ENCODE peak calls at places on chromosomes 12 and 14, in five cellular contexts. One of them, this sample, is unnamed.

GRCh38 chr14:89340200-89340667 is 76.8 kb downstream of the FOXN3 start:
- DNase-seq in IMR-90: peak
- DNase-seq in left ventricle myocardium inferior: no peak
- DNase-seq in tibial nerve: no peak
- DNase-seq in lower leg skin: no peak
- DNase-seq in this sample: peak

GRCh38 chr14:100586520-100587247 is 533 bp downstream of the BEGAIN start:
- DNase-seq in IMR-90: no peak
- DNase-seq in left ventricle myocardium inferior: peak
- DNase-seq in tibial nerve: no peak
- DNase-seq in lower leg skin: peak
- DNase-seq in this sample: no peak

GRCh38 chr12:100267603-100268281 is 765 bp downstream of the SCYL2 start:
- DNase-seq in IMR-90: peak
- DNase-seq in left ventricle myocardium inferior: no peak
- DNase-seq in tibial nerve: peak
- DNase-seq in lower leg skin: no peak
- DNase-seq in this sample: peak

GRCh38 chr12:44225128-44225527 is 389.2 kb downstream of the TMEM117 start:
- DNase-seq in IMR-90: no peak
- DNase-seq in left ventricle myocardium inferior: no peak
- DNase-seq in tibial nerve: no peak
- DNase-seq in lower leg skin: no peak
- DNase-seq in this sample: no peak

GRCh38 chr14:39419272-39419671 is 13.0 kb downstream of the FBXO33 start:
- DNase-seq in IMR-90: no peak
- DNase-seq in left ventricle myocardium inferior: no peak
- DNase-seq in tibial nerve: no peak
- DNase-seq in lower leg skin: no peak
- DNase-seq in this sample: peak

GRCh38 chr14:92403981-92404380 is 81.0 kb downstream of the SLC24A4 start:
- DNase-seq in IMR-90: no peak
- DNase-seq in left ventricle myocardium inferior: no peak
- DNase-seq in tibial nerve: no peak
- DNase-seq in lower leg skin: no peak
- DNase-seq in this sample: no peak

GRCh38 chr12:82583756-82584155 is 103.0 kb upstream of the TMTC2 start:
- DNase-seq in IMR-90: no peak
- DNase-seq in left ventricle myocardium inferior: no peak
- DNase-seq in tibial nerve: no peak
- DNase-seq in lower leg skin: no peak
- DNase-seq in this sample: no peak

GRCh38 chr14:23578560-23579310 is at the start of gene JPH4:
- DNase-seq in IMR-90: no peak
- DNase-seq in left ventricle myocardium inferior: no peak
- DNase-seq in tibial nerve: no peak
- DNase-seq in lower leg skin: peak
- DNase-seq in this sample: no peak

GRCh38 chr14:23076785-23077408 is 18.0 kb downstream of the ACIN1 start:
- DNase-seq in IMR-90: peak
- DNase-seq in left ventricle myocardium inferior: no peak
- DNase-seq in tibial nerve: peak
- DNase-seq in lower leg skin: no peak
- DNase-seq in this sample: no peak

GRCh38 chr12:93883436-93884154 is 206.4 kb downstream of the CRADD start:
- DNase-seq in IMR-90: peak
- DNase-seq in left ventricle myocardium inferior: no peak
- DNase-seq in tibial nerve: peak
- DNase-seq in lower leg skin: no peak
- DNase-seq in this sample: peak

GRCh38 chr14:82003418-82003817 is 469.8 kb upstream of the SEL1L start:
- DNase-seq in IMR-90: no peak
- DNase-seq in left ventricle myocardium inferior: no peak
- DNase-seq in tibial nerve: no peak
- DNase-seq in lower leg skin: no peak
- DNase-seq in this sample: no peak

GRCh38 chr12:8644345-8645248 is 18.0 kb downstream of the MFAP5 start:
- DNase-seq in IMR-90: no peak
- DNase-seq in left ventricle myocardium inferior: no peak
- DNase-seq in tibial nerve: no peak
- DNase-seq in lower leg skin: peak
- DNase-seq in this sample: no peak

GRCh38 chr12:1350055-1350933 is 244.1 kb downstream of the FBXL14 start:
- DNase-seq in IMR-90: peak
- DNase-seq in left ventricle myocardium inferior: no peak
- DNase-seq in tibial nerve: no peak
- DNase-seq in lower leg skin: no peak
- DNase-seq in this sample: peak

GRCh38 chr14:104016873-104017650 is 68.4 kb upstream of the ASPG start:
- DNase-seq in IMR-90: no peak
- DNase-seq in left ventricle myocardium inferior: no peak
- DNase-seq in tibial nerve: no peak
- DNase-seq in lower leg skin: no peak
- DNase-seq in this sample: no peak

GRCh38 chr12:27462151-27462694 is 15.7 kb downstream of the SMCO2 start:
- DNase-seq in IMR-90: peak
- DNase-seq in left ventricle myocardium inferior: no peak
- DNase-seq in tibial nerve: no peak
- DNase-seq in lower leg skin: no peak
- DNase-seq in this sample: peak

GRCh38 chr14:75539562-75540478 is 17.6 kb downstream of the BATF start:
- DNase-seq in IMR-90: no peak
- DNase-seq in left ventricle myocardium inferior: no peak
- DNase-seq in tibial nerve: no peak
- DNase-seq in lower leg skin: no peak
- DNase-seq in this sample: no peak

GRCh38 chr12:91565246-91565645 is 382.6 kb upstream of the DCN start:
- DNase-seq in IMR-90: no peak
- DNase-seq in left ventricle myocardium inferior: no peak
- DNase-seq in tibial nerve: no peak
- DNase-seq in lower leg skin: no peak
- DNase-seq in this sample: peak

GRCh38 chr12:45329238-45329637 is 113.3 kb downstream of the ANO6 start:
- DNase-seq in IMR-90: no peak
- DNase-seq in left ventricle myocardium inferior: no peak
- DNase-seq in tibial nerve: no peak
- DNase-seq in lower leg skin: no peak
- DNase-seq in this sample: peak

GRCh38 chr12:127355061-127355820 is 911.7 kb upstream of the TMEM132C start:
- DNase-seq in IMR-90: no peak
- DNase-seq in left ventricle myocardium inferior: no peak
- DNase-seq in tibial nerve: no peak
- DNase-seq in lower leg skin: no peak
- DNase-seq in this sample: peak

GRCh38 chr12:7869137-7869536 is 3.6 kb downstream of the SLC2A14 start:
- DNase-seq in IMR-90: peak
- DNase-seq in left ventricle myocardium inferior: no peak
- DNase-seq in tibial nerve: no peak
- DNase-seq in lower leg skin: no peak
- DNase-seq in this sample: peak

GRCh38 chr12:89890191-89890590 is 181.6 kb upstream of the ATP2B1 start:
- DNase-seq in IMR-90: no peak
- DNase-seq in left ventricle myocardium inferior: no peak
- DNase-seq in tibial nerve: no peak
- DNase-seq in lower leg skin: no peak
- DNase-seq in this sample: peak

GRCh38 chr14:71231521-71232393 is 324.5 kb downstream of the PCNX1 start:
- DNase-seq in IMR-90: no peak
- DNase-seq in left ventricle myocardium inferior: no peak
- DNase-seq in tibial nerve: no peak
- DNase-seq in lower leg skin: peak
- DNase-seq in this sample: no peak

GRCh38 chr14:89792489-89793366 is 161.8 kb downstream of the EFCAB11 start:
- DNase-seq in IMR-90: peak
- DNase-seq in left ventricle myocardium inferior: no peak
- DNase-seq in tibial nerve: peak
- DNase-seq in lower leg skin: no peak
- DNase-seq in this sample: peak

GRCh38 chr14:55077155-55077554 is 25.7 kb downstream of the MAPK1IP1L start:
- DNase-seq in IMR-90: no peak
- DNase-seq in left ventricle myocardium inferior: no peak
- DNase-seq in tibial nerve: no peak
- DNase-seq in lower leg skin: no peak
- DNase-seq in this sample: peak

GRCh38 chr14:95296595-95297365 is 22.9 kb downstream of the CLMN start:
- DNase-seq in IMR-90: no peak
- DNase-seq in left ventricle myocardium inferior: no peak
- DNase-seq in tibial nerve: no peak
- DNase-seq in lower leg skin: no peak
- DNase-seq in this sample: no peak

GRCh38 chr12:95838125-95838524 is 20.6 kb upstream of the SNRPF start:
- DNase-seq in IMR-90: peak
- DNase-seq in left ventricle myocardium inferior: no peak
- DNase-seq in tibial nerve: peak
- DNase-seq in lower leg skin: no peak
- DNase-seq in this sample: peak

GRCh38 chr12:120231316-120232011 is 30.6 kb upstream of the RPLP0 start:
- DNase-seq in IMR-90: peak
- DNase-seq in left ventricle myocardium inferior: peak
- DNase-seq in tibial nerve: no peak
- DNase-seq in lower leg skin: no peak
- DNase-seq in this sample: peak

GRCh38 chr14:63179383-63179782 is 24.9 kb upstream of the RHOJ start:
- DNase-seq in IMR-90: no peak
- DNase-seq in left ventricle myocardium inferior: peak
- DNase-seq in tibial nerve: no peak
- DNase-seq in lower leg skin: no peak
- DNase-seq in this sample: no peak

GRCh38 chr12:45577844-45578399 is 151.6 kb upstream of the ARID2 start:
- DNase-seq in IMR-90: no peak
- DNase-seq in left ventricle myocardium inferior: no peak
- DNase-seq in tibial nerve: no peak
- DNase-seq in lower leg skin: no peak
- DNase-seq in this sample: no peak

GRCh38 chr14:65414961-65415589 is 2.5 kb downstream of the FUT8 start:
- DNase-seq in IMR-90: peak
- DNase-seq in left ventricle myocardium inferior: no peak
- DNase-seq in tibial nerve: peak
- DNase-seq in lower leg skin: no peak
- DNase-seq in this sample: peak
- H3K4me3 ChIP-seq in IMR-90: no peak
- H3K4me3 ChIP-seq in left ventricle myocardium inferior: no peak
- H3K4me3 ChIP-seq in tibial nerve: no peak
- H3K4me3 ChIP-seq in lower leg skin: no peak
- H3K4me3 ChIP-seq in this sample: peak

DNA sequence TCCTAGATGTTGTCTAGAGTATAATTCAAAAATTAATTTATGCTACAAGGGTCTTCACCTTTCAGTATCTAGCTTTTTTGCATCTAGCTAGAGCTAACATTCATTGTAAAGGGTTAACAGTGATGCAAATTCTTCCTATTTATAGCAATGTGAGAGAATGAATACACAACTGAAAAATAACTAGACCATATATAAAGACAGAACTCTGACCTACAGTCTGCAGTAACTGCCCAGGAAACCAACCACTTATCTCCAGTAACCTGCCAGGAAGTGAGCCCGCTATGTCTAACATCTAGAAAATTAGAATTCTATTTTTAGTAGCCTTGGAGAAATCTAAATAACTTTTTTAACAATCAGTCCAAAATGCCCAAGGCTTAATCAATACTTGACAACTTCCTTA is 1021.9 kb downstream of the LRFN5 start:
- DNase-seq in IMR-90: no peak
- DNase-seq in left ventricle myocardium inferior: no peak
- DNase-seq in tibial nerve: no peak
- DNase-seq in lower leg skin: no peak
- DNase-seq in this sample: no peak
- TF ChIP-seq CTCF in IMR-90: no peak
- TF ChIP-seq CTCF in left ventricle myocardium inferior: no peak
- TF ChIP-seq CTCF in tibial nerve: no peak
- TF ChIP-seq CTCF in lower leg skin: no peak
- TF ChIP-seq CTCF in this sample: no peak

GRCh38 chr12:123267991-123268843 is 3.4 kb downstream of the CDK2AP1 start:
- DNase-seq in IMR-90: no peak
- DNase-seq in left ventricle myocardium inferior: peak
- DNase-seq in tibial nerve: no peak
- DNase-seq in lower leg skin: no peak
- DNase-seq in this sample: peak
- H3K4me3 ChIP-seq in IMR-90: no peak
- H3K4me3 ChIP-seq in left ventricle myocardium inferior: peak
- H3K4me3 ChIP-seq in tibial nerve: no peak
- H3K4me3 ChIP-seq in lower leg skin: no peak
- H3K4me3 ChIP-seq in this sample: no peak

DNA sequence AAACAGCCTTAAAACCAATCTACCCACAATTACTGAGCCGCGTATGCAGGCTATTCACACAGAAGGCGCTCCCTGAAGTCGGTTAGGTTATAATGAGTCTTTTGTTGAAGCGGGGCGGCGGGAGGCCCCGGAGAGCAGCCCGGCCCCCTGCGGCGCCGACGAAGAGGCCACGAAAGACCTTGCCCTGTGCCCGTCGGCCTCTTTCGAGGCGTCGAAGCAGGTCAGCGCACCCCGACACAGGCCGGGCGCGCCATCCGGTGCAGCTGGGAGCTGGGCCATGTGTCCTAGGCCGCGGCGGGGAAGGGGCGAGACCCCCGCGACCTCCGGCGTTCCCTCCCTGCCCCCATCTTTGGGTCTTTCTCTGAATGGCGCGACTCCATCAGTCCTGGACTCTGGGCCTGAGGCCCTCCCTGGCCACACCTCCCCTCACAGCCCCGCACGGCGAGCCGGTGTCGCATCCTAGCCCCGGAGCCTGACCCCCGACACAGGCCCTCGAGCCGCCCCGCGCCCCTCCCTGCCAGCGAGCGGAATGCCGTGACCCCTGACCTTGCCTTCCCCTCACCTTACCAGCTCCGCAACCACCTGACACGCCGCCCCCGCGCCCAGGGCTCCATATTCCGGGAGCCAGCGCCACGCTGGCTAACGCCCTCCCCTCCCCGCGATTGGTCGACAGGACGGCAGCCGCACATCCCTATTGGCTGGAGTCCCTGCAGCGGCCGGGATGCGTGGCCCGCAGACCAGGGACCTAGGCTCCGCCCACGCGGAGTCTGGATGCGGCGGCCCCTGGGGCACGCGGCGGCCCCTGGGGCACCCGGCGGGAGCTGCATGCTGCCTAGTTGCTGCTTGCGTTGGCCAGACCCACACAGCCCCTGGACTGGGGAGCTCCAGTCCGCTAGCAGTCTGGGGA is at the start of gene SLC11A2:
- DNase-seq in IMR-90: peak
- DNase-seq in left ventricle myocardium inferior: peak
- DNase-seq in tibial nerve: peak
- DNase-seq in lower leg skin: peak
- DNase-seq in this sample: peak
- TF ChIP-seq CTCF in IMR-90: peak
- TF ChIP-seq CTCF in left ventricle myocardium inferior: no peak
- TF ChIP-seq CTCF in tibial nerve: no peak
- TF ChIP-seq CTCF in lower leg skin: no peak
- TF ChIP-seq CTCF in this sample: no peak

GRCh38 chr12:51904951-51905471 is 2.3 kb upstream of the ACVRL1 start:
- DNase-seq in IMR-90: peak
- DNase-seq in left ventricle myocardium inferior: no peak
- DNase-seq in tibial nerve: no peak
- DNase-seq in lower leg skin: peak
- DNase-seq in this sample: peak
- H3K4me3 ChIP-seq in IMR-90: no peak
- H3K4me3 ChIP-seq in left ventricle myocardium inferior: peak
- H3K4me3 ChIP-seq in tibial nerve: no peak
- H3K4me3 ChIP-seq in lower leg skin: no peak
- H3K4me3 ChIP-seq in this sample: peak